ENCODE peak calls at places on chromosomes 3 and 15, in five cellular contexts. S is GM12878, W is upper lobe of left lung, Y is HepG2, C is K562. M is an unnamed sample.

GRCh38 chr3:184305577-184305976 is 6.5 kb downstream of the PSMD2 start:
- ATAC-seq in S (peak; percentile 85), W (no peak), Y (peak; percentile 69), C (peak; percentile 76), M (no peak)

GRCh38 chr15:35306361-35306981 is 221.4 kb upstream of the NANOGP8 start:
- ATAC-seq in S (peak; percentile 83), W (peak; percentile 79), Y (no peak), C (peak; percentile 85), M (peak; percentile 55)

GRCh38 chr15:31359722-31360111 is 33.1 kb downstream of the KLF13 start:
- ATAC-seq in S (no peak), W (no peak), Y (no peak), C (no peak), M (no peak)

GRCh38 chr15:64017082-64017588 is 29.1 kb downstream of the DAPK2 start:
- ATAC-seq in S (no peak), W (no peak), Y (peak; percentile 64), C (no peak), M (no peak)

GRCh38 chr3:55524565-55525244 is 37.6 kb upstream of the WNT5A start:
- ATAC-seq in S (no peak), W (no peak), Y (no peak), C (no peak), M (no peak)

GRCh38 chr15:79459666-79460065 is 27.5 kb downstream of the MINAR1 start:
- ATAC-seq in S (no peak), W (no peak), Y (no peak), C (no peak), M (no peak)

GRCh38 chr3:190322604-190323240 is 476 bp upstream of the CLDN1 start:
- ATAC-seq in S (peak; percentile 3), W (peak; percentile 34), Y (no peak), C (no peak), M (no peak)

GRCh38 chr3:5019411-5020261 is 40.4 kb downstream of the BHLHE40 start:
- ATAC-seq in S (no peak), W (no peak), Y (no peak), C (peak; percentile 65), M (no peak)

GRCh38 chr3:186303985-186304384 is 58.0 kb downstream of the DGKG start:
- ATAC-seq in S (no peak), W (no peak), Y (no peak), C (no peak), M (no peak)

GRCh38 chr3:154132777-154133375 is 11.7 kb downstream of the ARHGEF26 start:
- ATAC-seq in S (peak; percentile 68), W (no peak), Y (no peak), C (no peak), M (no peak)

GRCh38 chr3:184611606-184612304 is 50.2 kb downstream of the EPHB3 start:
- ATAC-seq in S (no peak), W (no peak), Y (no peak), C (no peak), M (no peak)

GRCh38 chr3:134392336-134392983 is 18.2 kb upstream of the AMOTL2 start:
- ATAC-seq in S (no peak), W (peak; percentile 62), Y (no peak), C (no peak), M (peak; percentile 83)

GRCh38 chr3:13872451-13872850 is 7.4 kb downstream of the WNT7A start:
- ATAC-seq in S (no peak), W (no peak), Y (no peak), C (no peak), M (no peak)

GRCh38 chr15:47872869-47873301 is 155.6 kb downstream of the SEMA6D start:
- ATAC-seq in S (no peak), W (no peak), Y (no peak), C (no peak), M (peak; percentile 65)

GRCh38 chr15:51367322-51367976 is 26.0 kb downstream of the GLDN start:
- ATAC-seq in S (no peak), W (no peak), Y (peak; percentile 87), C (no peak), M (peak; percentile 22)

GRCh38 chr3:179768080-179768479 is 115.2 kb downstream of the USP13 start:
- ATAC-seq in S (no peak), W (no peak), Y (peak; percentile 62), C (peak; percentile 91), M (no peak)

GRCh38 chr3:57017481-57017880 is 43.0 kb upstream of the SPATA12 start:
- ATAC-seq in S (no peak), W (peak; percentile 41), Y (peak; percentile 52), C (no peak), M (no peak)

GRCh38 chr15:85047271-85047948 is 65.8 kb downstream of the PDE8A start:
- ATAC-seq in S (peak; percentile 74), W (peak; percentile 71), Y (peak; percentile 94), C (peak; percentile 90), M (peak; percentile 77)

GRCh38 chr15:40106203-40107161 is 2.2 kb downstream of the BMF start:
- ATAC-seq in S (peak; percentile 48), W (peak; percentile 56), Y (peak; percentile 75), C (peak; percentile 62), M (peak; percentile 19)
- TF ChIP-seq POLR2AphosphoS5 in S (peak; percentile 8), W (peak; percentile 67), Y (peak; percentile 50), C (peak; percentile 19), M (peak; percentile 11)

GRCh38 chr3:15753056-15753710 is 44.6 kb downstream of the ANKRD28 start:
- ATAC-seq in S (peak; percentile 9), W (peak; percentile 12), Y (peak; percentile 50), C (no peak), M (no peak)
- TF ChIP-seq EP300 in S (no peak), W (no peak), Y (no peak), C (no peak), M (no peak)

GRCh38 chr3:196655496-196655895 is 16.0 kb downstream of the NRROS start:
- ATAC-seq in S (no peak), W (no peak), Y (no peak), C (no peak), M (no peak)

GRCh38 chr3:196653127-196653795 is 13.8 kb downstream of the NRROS start:
- ATAC-seq in S (no peak), W (no peak), Y (peak; percentile 43), C (no peak), M (no peak)

GRCh38 chr3:196650740-196651311 is 11.3 kb downstream of the NRROS start:
- ATAC-seq in S (no peak), W (peak; percentile 96), Y (peak; percentile 69), C (peak; percentile 97), M (peak; percentile 95)

GRCh38 chr3:196654006-196654405 is 14.5 kb downstream of the NRROS start:
- ATAC-seq in S (no peak), W (no peak), Y (no peak), C (no peak), M (no peak)

DNA sequence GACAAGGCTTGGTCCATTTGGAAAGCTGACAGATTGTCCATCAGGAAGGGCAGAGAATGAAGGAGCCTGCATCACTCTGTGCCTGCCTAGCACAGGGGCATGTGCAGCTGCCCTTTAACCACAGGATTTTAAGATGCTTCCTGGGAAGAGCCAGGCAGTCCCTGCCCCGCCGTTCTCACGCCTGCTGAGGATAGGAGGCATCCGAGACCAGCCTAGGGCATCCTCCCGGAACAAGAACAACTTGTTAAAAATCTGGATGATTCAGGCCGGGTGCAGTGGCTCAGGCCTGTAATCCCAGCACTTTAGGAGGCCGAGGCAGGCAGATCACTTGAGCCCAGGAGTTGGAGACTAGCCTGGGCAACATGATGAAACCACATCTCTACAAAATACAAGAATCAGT is 15.2 kb downstream of the NRROS start:
- ATAC-seq in S (no peak), W (no peak), Y (no peak), C (no peak), M (no peak)
- TF ChIP-seq POLR2AphosphoS5 in S (no peak), W (no peak), Y (no peak), C (no peak), M (no peak)

GRCh38 chr3:192917258-192917507 is 473 bp downstream of the MB21D2 start:
- ATAC-seq in S (peak; percentile 31), W (no peak), Y (peak; percentile 50), C (no peak), M (no peak)

GRCh38 chr3:192915724-192916123 is 1.9 kb downstream of the MB21D2 start:
- ATAC-seq in S (no peak), W (no peak), Y (no peak), C (no peak), M (no peak)

GRCh38 chr3:192918275-192918588 is 576 bp upstream of the MB21D2 start:
- ATAC-seq in S (no peak), W (no peak), Y (no peak), C (peak; percentile 54), M (no peak)

GRCh38 chr3:192916455-192917257 is 1.0 kb downstream of the MB21D2 start:
- ATAC-seq in S (peak; percentile 47), W (peak; percentile 72), Y (peak; percentile 79), C (peak; percentile 23), M (peak; percentile 31)

GRCh38 chr3:192917508-192918274 is at the start of gene MB21D2:
- ATAC-seq in S (peak; percentile 77), W (peak; percentile 94), Y (peak; percentile 80), C (peak; percentile 62), M (peak; percentile 90)
- TF ChIP-seq EP300 in S (no peak), W (no peak), Y (no peak), C (no peak), M (no peak)

GRCh38 chr3:112053229-112053628 is 18.7 kb downstream of the TMPRSS7 start:
- ATAC-seq in S (no peak), W (no peak), Y (no peak), C (no peak), M (no peak)
- TF ChIP-seq POLR2AphosphoS5 in S (no peak), W (no peak), Y (no peak), C (no peak), M (no peak)

GRCh38 chr3:77158701-77159100 is 118.8 kb downstream of the ROBO2 start:
- ATAC-seq in S (no peak), W (no peak), Y (no peak), C (no peak), M (no peak)
- TF ChIP-seq EP300 in S (no peak), W (no peak), Y (no peak), C (no peak), M (no peak)

DNA sequence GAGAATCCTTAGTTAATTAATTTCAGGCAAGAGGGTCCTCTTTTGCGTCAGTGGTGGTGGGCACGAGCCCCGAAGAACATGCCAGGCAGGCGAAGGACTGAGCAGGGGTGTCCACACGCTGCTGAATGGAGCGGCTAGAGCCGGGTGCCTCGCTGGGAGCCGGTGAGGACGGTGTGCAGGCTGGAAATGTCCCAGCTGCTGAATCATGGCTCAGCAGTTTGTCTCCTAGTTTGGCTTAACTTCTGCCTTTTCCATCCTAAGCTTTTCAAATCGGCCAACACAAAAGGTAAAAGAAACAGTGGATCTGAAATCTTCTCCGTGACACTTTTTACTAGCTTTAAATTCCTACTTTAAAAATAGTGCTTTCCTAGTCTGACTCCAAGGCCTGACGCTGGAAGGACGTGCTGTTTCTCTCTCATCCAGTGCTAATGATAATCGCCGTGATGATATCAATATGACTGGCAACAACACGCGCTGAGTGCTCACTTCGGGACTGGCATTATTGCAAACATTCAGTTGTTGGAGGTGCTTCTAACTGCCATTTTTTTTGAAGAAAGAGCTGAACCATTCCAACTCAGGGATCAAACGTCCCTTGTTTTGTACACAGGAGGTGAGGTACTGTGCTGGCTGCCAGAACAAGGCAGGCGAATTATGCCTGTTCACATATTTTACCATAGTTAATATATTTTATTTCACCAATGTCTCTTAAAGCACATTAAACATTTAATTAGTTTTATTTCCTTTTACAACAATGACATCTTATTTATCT is 19.8 kb downstream of the PCSK6 start:
- ATAC-seq in S (no peak), W (no peak), Y (peak; percentile 48), C (peak; percentile 89), M (no peak)
- TF ChIP-seq POLR2AphosphoS5 in S (no peak), W (no peak), Y (no peak), C (no peak), M (no peak)

GRCh38 chr3:139548801-139549200 is 9.3 kb upstream of the RBP1 start:
- ATAC-seq in S (no peak), W (no peak), Y (no peak), C (no peak), M (no peak)
- TF ChIP-seq EP300 in S (no peak), W (no peak), Y (no peak), C (no peak), M (no peak)